ENCODE peak calls at places on chromosome 4, in four cellular contexts. R, K, O and B are unnamed samples.

GRCh38 chr4:108466936-108467902 is 153.2 kb upstream of the RPL34 start:
- DNase-seq in R (peak; percentile 84), K (no peak), O (no peak), B (peak; percentile 91)

GRCh38 chr4:12319765-12320164 is 891.1 kb upstream of the HS3ST1 start:
- DNase-seq in R (no peak), K (no peak), O (no peak), B (no peak)

GRCh38 chr4:53196872-53197759 is 168.7 kb downstream of the SCFD2 start:
- DNase-seq in R (peak; percentile 86), K (no peak), O (no peak), B (peak; percentile 47)

GRCh38 chr4:107380190-107380589 is 339.8 kb downstream of the PAPSS1 start:
- DNase-seq in R (no peak), K (no peak), O (no peak), B (no peak)

GRCh38 chr4:184313710-184314659 is 96.3 kb upstream of the ENPP6 start:
- DNase-seq in R (no peak), K (no peak), O (peak; percentile 11), B (no peak)

GRCh38 chr4:114399085-114399484 is 199.5 kb upstream of the UGT8 start:
- DNase-seq in R (no peak), K (no peak), O (no peak), B (no peak)

GRCh38 chr4:15536552-15537499 is 67.1 kb downstream of the CC2D2A start:
- DNase-seq in R (no peak), K (no peak), O (no peak), B (no peak)

GRCh38 chr4:123838426-123838825 is 441.8 kb downstream of the SPRY1 start:
- DNase-seq in R (no peak), K (no peak), O (no peak), B (no peak)

GRCh38 chr4:20761826-20762225 is 61.6 kb downstream of the PACRGL start:
- DNase-seq in R (no peak), K (no peak), O (no peak), B (no peak)

GRCh38 chr4:68406479-68406859 is 40.8 kb upstream of the TMPRSS11E start:
- DNase-seq in R (no peak), K (no peak), O (no peak), B (no peak)

GRCh38 chr4:55609393-55609821 is 17.4 kb upstream of the PDCL2 start:
- DNase-seq in R (no peak), K (no peak), O (no peak), B (peak; percentile 97)

GRCh38 chr4:152255437-152255836 is 280.5 kb downstream of the FBXW7 start:
- DNase-seq in R (peak; percentile 80), K (peak; percentile 5), O (no peak), B (no peak)

GRCh38 chr4:2177443-2178093 is 64.4 kb downstream of the HAUS3 start:
- DNase-seq in R (no peak), K (no peak), O (no peak), B (no peak)

GRCh38 chr4:168794092-168794707 is 215.9 kb downstream of the CBR4 start:
- DNase-seq in R (no peak), K (no peak), O (no peak), B (no peak)

GRCh38 chr4:98204236-98204553 is 57.0 kb upstream of the RAP1GDS1 start:
- DNase-seq in R (no peak), K (no peak), O (no peak), B (no peak)

GRCh38 chr4:64158648-64159326 is 250.5 kb downstream of the TECRL start:
- DNase-seq in R (peak; percentile 72), K (no peak), O (no peak), B (peak; percentile 43)

GRCh38 chr4:118774989-118775388 is 60.9 kb downstream of the SEC24D start:
- DNase-seq in R (peak; percentile 38), K (no peak), O (no peak), B (peak; percentile 47)

GRCh38 chr4:112082954-112083586 is 62.2 kb upstream of the FAM241A start:
- DNase-seq in R (peak; percentile 66), K (no peak), O (no peak), B (peak; percentile 94)

GRCh38 chr4:143586080-143586479 is 72.6 kb downstream of the SMARCA5 start:
- DNase-seq in R (no peak), K (no peak), O (no peak), B (no peak)

GRCh38 chr4:168631241-168632151 is 134.6 kb downstream of the PALLD start:
- DNase-seq in R (peak; percentile 80), K (no peak), O (no peak), B (peak; percentile 80)

GRCh38 chr4:127574643-127575042 is 58.1 kb upstream of the INTU start:
- DNase-seq in R (no peak), K (no peak), O (no peak), B (no peak)

GRCh38 chr4:13920901-13921300 is 293.4 kb upstream of the BOD1L1 start:
- DNase-seq in R (peak; percentile 100), K (no peak), O (no peak), B (peak; percentile 100)

GRCh38 chr4:111633663-111634266 is 511.5 kb upstream of the FAM241A start:
- DNase-seq in R (no peak), K (no peak), O (no peak), B (no peak)

GRCh38 chr4:138488527-138488926 is 246.4 kb upstream of the SLC7A11 start:
- DNase-seq in R (no peak), K (no peak), O (no peak), B (no peak)

GRCh38 chr4:57231781-57232180 is 121.6 kb upstream of the IGFBP7 start:
- DNase-seq in R (peak; percentile 6), K (no peak), O (no peak), B (peak; percentile 50)

GRCh38 chr4:10078481-10079233 is 37.9 kb downstream of the WDR1 start:
- DNase-seq in R (no peak), K (no peak), O (no peak), B (no peak)

GRCh38 chr4:184434021-184434420 is 40.3 kb downstream of the IRF2 start:
- DNase-seq in R (no peak), K (no peak), O (no peak), B (no peak)

GRCh38 chr4:23278845-23279244 is 586.1 kb downstream of the GBA3 start:
- DNase-seq in R (no peak), K (no peak), O (no peak), B (no peak)

GRCh38 chr4:152187693-152188092 is 348.2 kb downstream of the FBXW7 start:
- DNase-seq in R (no peak), K (no peak), O (no peak), B (no peak)

GRCh38 chr4:1579834-1580686 is 104.1 kb downstream of the FAM53A start:
- DNase-seq in R (peak; percentile 91), K (peak; percentile 90), O (peak; percentile 24), B (peak; percentile 72)

DNA sequence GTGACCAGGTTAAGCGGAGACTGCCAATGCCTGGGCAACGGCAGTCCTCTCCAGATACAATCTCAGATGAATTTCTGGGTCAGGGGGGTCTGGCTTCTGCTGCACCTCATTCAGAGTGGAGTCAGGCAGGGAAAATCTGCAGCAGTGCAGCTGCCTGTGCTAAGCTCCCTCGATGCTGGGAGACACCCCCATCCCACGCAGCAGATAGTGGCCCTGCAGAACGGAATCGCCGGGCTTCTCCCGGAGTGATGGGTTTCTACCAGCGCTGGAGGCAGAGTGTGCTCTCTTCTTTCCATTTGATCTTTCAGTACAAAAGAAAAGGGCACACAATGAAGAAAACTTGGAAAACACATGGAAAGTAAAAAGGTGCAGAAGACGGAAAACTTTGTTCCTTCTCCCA is 5.2 kb downstream of the ABLIM2 start:
- DNase-seq in R (no peak), K (no peak), O (no peak), B (no peak)
- H3K27me3 ChIP-seq in R (peaks cover 69% of the 10 kb centered on the region), K (no peaks in the 10 kb centered on the region), O (no peaks in the 10 kb centered on the region), B (peaks cover 5% of the 10 kb centered on the region)

GRCh38 chr4:153706519-153706918 is 22.4 kb downstream of the TLR2 start:
- DNase-seq in R (no peak), K (no peak), O (no peak), B (no peak)
- H3K27me3 ChIP-seq in R (no peaks in the 10 kb centered on the region), K (no peaks in the 10 kb centered on the region), O (no peaks in the 10 kb centered on the region), B (no peaks in the 10 kb centered on the region)

GRCh38 chr4:153794001-153794400 is 5.1 kb upstream of the SFRP2 start:
- DNase-seq in R (no peak), K (no peak), O (no peak), B (no peak)

GRCh38 chr4:153792007-153792892 is 3.4 kb upstream of the SFRP2 start:
- DNase-seq in R (peak; percentile 82), K (no peak), O (no peak), B (peak; percentile 67)

GRCh38 chr4:153790962-153791551 is 2.2 kb upstream of the SFRP2 start:
- DNase-seq in R (peak; percentile 47), K (no peak), O (no peak), B (no peak)

GRCh38 chr4:153789741-153790651 is 1.1 kb upstream of the SFRP2 start:
- DNase-seq in R (peak; percentile 63), K (no peak), O (no peak), B (no peak)

GRCh38 chr4:153792893-153793227 is 4.0 kb upstream of the SFRP2 start:
- DNase-seq in R (no peak), K (no peak), O (no peak), B (no peak)
- H3K27me3 ChIP-seq in R (peaks cover 73% of the 10 kb centered on the region), K (peaks cover 22% of the 10 kb centered on the region), O (peaks cover 28% of the 10 kb centered on the region), B (peaks cover 29% of the 10 kb centered on the region)

DNA sequence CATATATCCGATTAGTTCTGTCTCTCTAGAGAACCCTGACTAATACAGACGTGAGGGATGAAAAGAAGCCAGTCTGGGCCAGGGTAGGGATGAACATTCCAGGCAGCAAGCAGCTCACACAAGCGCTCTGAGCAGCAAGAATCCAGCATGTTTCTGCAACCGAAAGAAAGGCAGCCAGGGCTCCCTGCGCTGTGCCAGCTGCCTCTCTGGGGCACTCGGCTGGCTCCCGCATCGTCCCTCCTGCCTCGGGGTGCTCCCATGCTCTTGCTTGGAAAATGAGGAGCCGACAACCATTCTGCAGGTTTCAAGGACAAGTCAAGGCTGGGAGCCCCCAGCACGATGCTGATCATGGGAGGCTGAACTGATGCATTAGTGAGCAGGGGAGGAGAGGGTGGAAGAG is 7.0 kb downstream of the JAKMIP1 start:
- DNase-seq in R (no peak), K (no peak), O (no peak), B (no peak)
- H3K27me3 ChIP-seq in R (peaks cover 41% of the 10 kb centered on the region), K (no peaks in the 10 kb centered on the region), O (no peaks in the 10 kb centered on the region), B (peaks cover 3% of the 10 kb centered on the region)

GRCh38 chr4:186554890-186555827 is at the start of gene MTNR1A:
- DNase-seq in R (peak; percentile 33), K (no peak), O (no peak), B (no peak)
- H3K27me3 ChIP-seq in R (peaks cover 17% of the 10 kb centered on the region), K (peaks cover 2% of the 10 kb centered on the region), O (no peaks in the 10 kb centered on the region), B (no peaks in the 10 kb centered on the region)

GRCh38 chr4:41866799-41867677 is 68.2 kb upstream of the TMEM33 start:
- DNase-seq in R (no peak), K (no peak), O (no peak), B (no peak)
- H3K27me3 ChIP-seq in R (peaks cover 76% of the 10 kb centered on the region), K (peaks cover 38% of the 10 kb centered on the region), O (peaks cover 13% of the 10 kb centered on the region), B (peaks cover 48% of the 10 kb centered on the region)

GRCh38 chr4:3469386-3470243 is 6.5 kb downstream of the DOK7 start:
- DNase-seq in R (no peak), K (no peak), O (no peak), B (no peak)
- H3K27me3 ChIP-seq in R (peaks cover 14% of the 10 kb centered on the region), K (no peaks in the 10 kb centered on the region), O (no peaks in the 10 kb centered on the region), B (no peaks in the 10 kb centered on the region)